ENCODE peak calls at places on chromosomes 2 and 18, in four cellular contexts. Z is Daoy, F is dermis blood vessel endothelial cell, B is NCI-H2171 treated with DMSO at 0.1 percent for 48 hours. I is an unnamed sample.

GRCh38 chr2:38394903-38395341 is 17.8 kb upstream of the ATL2 start:
- DNase-seq in Z (peak; percentile 86), F (no peak), B (no peak), I (no peak)

GRCh38 chr2:213233438-213234330 is 50.6 kb upstream of the SPAG16 start:
- DNase-seq in Z (no peak), F (no peak), B (no peak), I (no peak)

GRCh38 chr2:142877265-142877756 is at the start of gene KYNU:
- DNase-seq in Z (peak; percentile 19), F (no peak), B (no peak), I (no peak)

GRCh38 chr2:20472569-20472968 is 25.7 kb downstream of the RHOB start:
- DNase-seq in Z (no peak), F (no peak), B (no peak), I (no peak)

GRCh38 chr2:54639609-54640008 is 83.9 kb upstream of the EML6 start:
- DNase-seq in Z (peak; percentile 38), F (peak; percentile 62), B (no peak), I (peak; percentile 51)

GRCh38 chr2:232162191-232162590 is 200.7 kb downstream of the DIS3L2 start:
- DNase-seq in Z (no peak), F (no peak), B (no peak), I (no peak)

GRCh38 chr2:74536166-74536950 is 6.6 kb downstream of the HTRA2 start:
- DNase-seq in Z (no peak), F (no peak), B (no peak), I (no peak)

GRCh38 chr2:1117569-1117968 is 166.9 kb downstream of the SNTG2 start:
- DNase-seq in Z (no peak), F (no peak), B (no peak), I (no peak)

GRCh38 chr2:189681903-189682302 is 7.4 kb downstream of the ANKAR start:
- DNase-seq in Z (no peak), F (no peak), B (no peak), I (no peak)

GRCh38 chr2:146820672-146821071 is 1024.2 kb upstream of the ACVR2A start:
- DNase-seq in Z (no peak), F (peak; percentile 88), B (no peak), I (peak; percentile 65)

GRCh38 chr2:218991674-218992168 is 1.5 kb downstream of the CRYBA2 start:
- DNase-seq in Z (no peak), F (no peak), B (no peak), I (no peak)

GRCh38 chr2:96962567-96963203 is 23.7 kb downstream of the FAM178B start:
- DNase-seq in Z (no peak), F (no peak), B (no peak), I (no peak)

GRCh38 chr2:119126650-119127049 is 31.9 kb downstream of the C1QL2 start:
- DNase-seq in Z (peak; percentile 77), F (peak; percentile 35), B (no peak), I (peak; percentile 12)

GRCh38 chr2:71578665-71579371 is 125.5 kb downstream of the DYSF start:
- DNase-seq in Z (no peak), F (no peak), B (no peak), I (no peak)

GRCh38 chr2:146623771-146624170 is 1221.1 kb upstream of the ACVR2A start:
- DNase-seq in Z (no peak), F (no peak), B (no peak), I (no peak)

GRCh38 chr18:45954070-45954712 is 12.9 kb downstream of the EPG5 start:
- DNase-seq in Z (peak; percentile 65), F (peak; percentile 26), B (no peak), I (no peak)

GRCh38 chr2:223563462-223563861 is 38.7 kb downstream of the SCG2 start:
- DNase-seq in Z (peak; percentile 86), F (peak; percentile 85), B (peak; percentile 9), I (peak; percentile 90)

GRCh38 chr2:199933466-199933865 is 21.8 kb downstream of the TYW5 start:
- DNase-seq in Z (no peak), F (no peak), B (no peak), I (no peak)